ENCODE peak calls at places on chromosomes 5 and 9, in five cellular contexts. H is osteocyte; J is CD8-positive, alpha-beta T cell; V is HFF-Myc; A is GM12891. E is an unnamed sample.
A peak's percentile ranks its signal among the peaks of the same experiment; 100 is the strongest.

GRCh38 chr5:177309351-177310191 is 2.1 kb downstream of the MXD3 start:
- DNase-seq in H (no peak), J (peak; percentile 70), V (peak; percentile 45), A (no peak), E (peak; percentile 59)

GRCh38 chr5:153746440-153746839 is 256.0 kb downstream of the GRIA1 start:
- DNase-seq in H (no peak), J (no peak), V (no peak), A (no peak), E (no peak)

GRCh38 chr9:437066-438015 is 222.7 kb downstream of the DOCK8 start:
- DNase-seq in H (no peak), J (no peak), V (no peak), A (no peak), E (peak; percentile 81)

GRCh38 chr5:26791021-26791420 is 247.4 kb downstream of the CDH9 start:
- DNase-seq in H (no peak), J (no peak), V (no peak), A (no peak), E (no peak)

GRCh38 chr9:3963266-3964019 is 336.4 kb downstream of the GLIS3 start:
- DNase-seq in H (no peak), J (no peak), V (peak; percentile 69), A (no peak), E (peak; percentile 75)

GRCh38 chr5:124343451-124343867 is 403.0 kb downstream of the ZNF608 start:
- DNase-seq in H (no peak), J (no peak), V (peak; percentile 61), A (no peak), E (peak; percentile 33)

GRCh38 chr5:140295414-140295813 is 7.5 kb downstream of the PFDN1 start:
- DNase-seq in H (peak; percentile 89), J (peak; percentile 25), V (peak; percentile 85), A (no peak), E (peak; percentile 87)

GRCh38 chr9:72680593-72681317 is 159.3 kb downstream of the TMC1 start:
- DNase-seq in H (no peak), J (no peak), V (no peak), A (no peak), E (no peak)

GRCh38 chr5:98175474-98175873 is 598.0 kb upstream of the RGMB start:
- DNase-seq in H (no peak), J (no peak), V (no peak), A (no peak), E (no peak)

GRCh38 chr9:27203783-27204182 is 93.2 kb downstream of the EQTN start:
- DNase-seq in H (no peak), J (no peak), V (no peak), A (no peak), E (no peak)

GRCh38 chr9:116494815-116495634 is 192.1 kb upstream of the TRIM32 start:
- DNase-seq in H (no peak), J (peak; percentile 8), V (no peak), A (no peak), E (no peak)

GRCh38 chr5:4104831-4105597 is 509.4 kb downstream of the IRX1 start:
- DNase-seq in H (no peak), J (no peak), V (no peak), A (no peak), E (no peak)

GRCh38 chr9:26170224-26170623 is 492.0 kb upstream of the TUSC1 start:
- DNase-seq in H (no peak), J (no peak), V (no peak), A (no peak), E (peak; percentile 85)

GRCh38 chr5:113527746-113528145 is 14.3 kb downstream of the YTHDC2 start:
- DNase-seq in H (no peak), J (no peak), V (no peak), A (no peak), E (no peak)

GRCh38 chr9:112112519-112112918 is 62.6 kb downstream of the SUSD1 start:
- DNase-seq in H (no peak), J (no peak), V (peak; percentile 56), A (no peak), E (peak; percentile 85)

GRCh38 chr9:120714846-120715231 is 569 bp upstream of the MEGF9 start:
- DNase-seq in H (no peak), J (no peak), V (no peak), A (no peak), E (no peak)

GRCh38 chr5:171129308-171129707 is 179.7 kb upstream of the TLX3 start:
- DNase-seq in H (no peak), J (no peak), V (no peak), A (no peak), E (no peak)

GRCh38 chr9:94156549-94157407 is 72.5 kb downstream of the PTPDC1 start:
- DNase-seq in H (no peak), J (no peak), V (no peak), A (no peak), E (peak; percentile 51)